ENCODE peak calls at places on chromosomes 16 and 17, in five cellular contexts. G is GM12865, B is caudate nucleus, J is sciatic nerve, R is anterior cingulate cortex. L is an unnamed sample.

GRCh38 chr17:17523001-17523713 is 27.0 kb upstream of the RASD1 start:
- DNase-seq in B (peak), R (no peak), G (no peak), J (no peak), L (no peak)

GRCh38 chr17:60087882-60088669 is 9.4 kb upstream of the HEATR6 start:
- DNase-seq in R (no peak), B (no peak), J (no peak), G (no peak), L (no peak)

GRCh38 chr16:695355-696089 is 5.3 kb upstream of the WDR24 start:
- DNase-seq in R (no peak), J (no peak), G (peak), B (no peak), L (no peak)

GRCh38 chr17:65173284-65173793 is 36.2 kb downstream of the RGS9 start:
- DNase-seq in B (no peak), J (no peak), R (no peak), G (peak), L (no peak)

GRCh38 chr17:81194225-81194760 is 28.3 kb upstream of the AATK start:
- DNase-seq in J (no peak), R (no peak), G (no peak), B (no peak), L (no peak)

GRCh38 chr17:79646721-79647455 is 36.0 kb upstream of the RBFOX3 start:
- DNase-seq in J (peak), B (no peak), G (no peak), R (no peak), L (no peak)

GRCh38 chr17:52885882-52886281 is 727.4 kb upstream of the CA10 start:
- DNase-seq in R (no peak), J (no peak), G (no peak), B (no peak), L (no peak)

GRCh38 chr17:47695664-47696376 is 1.9 kb downstream of the TBKBP1 start:
- DNase-seq in R (no peak), B (no peak), G (no peak), J (no peak), L (no peak)

GRCh38 chr17:82237083-82237745 is 8.4 kb downstream of the SLC16A3 start:
- DNase-seq in B (no peak), G (no peak), R (no peak), J (peak), L (no peak)

GRCh38 chr16:3756113-3756512 is 38.8 kb upstream of the TRAP1 start:
- DNase-seq in G (no peak), J (peak), R (no peak), B (no peak), L (no peak)

GRCh38 chr17:78939615-78940014 is 14.4 kb upstream of the TIMP2 start:
- DNase-seq in R (no peak), J (no peak), B (no peak), G (no peak), L (no peak)

GRCh38 chr16:81923296-81923695 is 88.0 kb downstream of the SDR42E1 start:
- DNase-seq in B (no peak), R (no peak), J (no peak), G (no peak), L (no peak)

GRCh38 chr17:77738666-77739531 is 219.6 kb upstream of the TNRC6C start:
- DNase-seq in B (no peak), G (no peak), R (no peak), J (peak), L (peak)

GRCh38 chr17:31693433-31694210 is 165.4 kb downstream of the COPRS start:
- DNase-seq in R (no peak), B (no peak), G (no peak), J (no peak), L (no peak)

GRCh38 chr16:78365376-78365775 is 265.9 kb downstream of the WWOX start:
- DNase-seq in J (no peak), B (no peak), R (no peak), G (no peak), L (no peak)

GRCh38 chr17:70422862-70423261 is 253.5 kb downstream of the KCNJ2 start:
- DNase-seq in B (no peak), G (no peak), R (no peak), J (no peak), L (no peak)

GRCh38 chr17:37239690-37240344 is 136.0 kb upstream of the C17orf78 start:
- DNase-seq in R (no peak), J (no peak), B (no peak), G (peak), L (peak)

GRCh38 chr17:56867948-56868376 is 34.0 kb downstream of the DGKE start:
- DNase-seq in R (no peak), G (no peak), B (no peak), J (no peak), L (no peak)